ENCODE peak calls at places on chromosomes 12 and 14, in six cellular contexts. M, A, E, J, S and L are unnamed samples.
A peak's percentile ranks its signal among the peaks of the same experiment; 100 is the strongest.

GRCh38 chr12:64824500-64825142 is at the start of gene TBC1D30:
- DNase-seq in E (peak; percentile 80), M (peak; percentile 22), A (no peak), J (peak; percentile 10), S (peak; percentile 28), L (peak; percentile 53)

GRCh38 chr12:119178544-119179334 is at the start of gene HSPB8:
- DNase-seq in S (peak; percentile 38), M (peak; percentile 92), A (no peak), J (peak; percentile 95), E (peak; percentile 83), L (peak; percentile 65)

GRCh38 chr12:67042697-67043131 is 226.4 kb upstream of the CAND1 start:
- DNase-seq in E (no peak), A (no peak), J (no peak), M (peak; percentile 74), S (no peak), L (peak; percentile 24)

GRCh38 chr12:111444706-111445310 is 39.1 kb downstream of the SH2B3 start:
- DNase-seq in J (no peak), E (no peak), A (no peak), M (peak; percentile 16), S (peak; percentile 38), L (no peak)

GRCh38 chr12:19483727-19484126 is 44.4 kb downstream of the AEBP2 start:
- DNase-seq in S (no peak), E (no peak), J (peak; percentile 63), A (no peak), M (no peak), L (no peak)

GRCh38 chr12:75692883-75693282 is 181.5 kb upstream of the KRR1 start:
- DNase-seq in J (peak; percentile 66), E (no peak), M (peak; percentile 46), A (no peak), S (no peak), L (no peak)

GRCh38 chr12:56080556-56081138 is 682 bp downstream of the ERBB3 start:
- DNase-seq in E (no peak), S (no peak), A (no peak), J (no peak), M (no peak), L (peak; percentile 55)

GRCh38 chr12:53219116-53219955 is 12.3 kb upstream of the ITGB7 start:
- DNase-seq in M (peak; percentile 73), S (no peak), J (peak; percentile 56), A (no peak), E (no peak), L (no peak)

GRCh38 chr12:124921200-124922008 is 7.0 kb upstream of the UBC start:
- DNase-seq in J (peak; percentile 80), E (peak; percentile 41), S (peak; percentile 56), M (peak; percentile 56), A (no peak), L (peak; percentile 77)

GRCh38 chr12:112170376-112170775 is 45.0 kb downstream of the TRAFD1 start:
- DNase-seq in M (no peak), J (peak; percentile 65), A (no peak), E (peak; percentile 58), S (peak; percentile 36), L (peak; percentile 50)

GRCh38 chr14:21454843-21455550 is 926 bp downstream of the CHD8 start:
- DNase-seq in J (peak; percentile 6), M (no peak), S (no peak), A (no peak), E (peak; percentile 43), L (no peak)

GRCh38 chr12:66776974-66777373 is 98.1 kb upstream of the GRIP1 start:
- DNase-seq in J (no peak), M (no peak), E (no peak), A (no peak), S (no peak), L (no peak)

GRCh38 chr14:36346052-36346451 is 25.6 kb upstream of the MBIP start:
- DNase-seq in M (no peak), A (no peak), J (no peak), S (no peak), E (no peak), L (no peak)

GRCh38 chr12:119052001-119052400 is 70.7 kb downstream of the SRRM4 start:
- DNase-seq in M (no peak), J (no peak), E (no peak), A (no peak), S (no peak), L (no peak)

GRCh38 chr12:510071-510825 is 50.5 kb downstream of the B4GALNT3 start:
- DNase-seq in S (no peak), M (no peak), J (no peak), A (no peak), E (peak; percentile 36), L (peak; percentile 77)

GRCh38 chr14:63542231-63542999 is 762 bp downstream of the PPP2R5E start:
- DNase-seq in M (peak; percentile 21), J (peak; percentile 26), E (peak; percentile 62), S (peak; percentile 34), A (no peak), L (peak; percentile 18)

GRCh38 chr12:80553316-80553715 is 109.3 kb downstream of the PTPRQ start:
- DNase-seq in M (peak; percentile 94), S (no peak), J (peak; percentile 90), A (no peak), E (no peak), L (no peak)

GRCh38 chr12:11941601-11942360 is 129.0 kb upstream of the BCL2L14 start:
- DNase-seq in A (no peak), J (peak; percentile 83), E (no peak), M (peak; percentile 98), S (no peak), L (peak; percentile 32)

GRCh38 chr14:100031506-100032281 is 33.5 kb upstream of the EVL start:
- DNase-seq in S (no peak), A (peak; percentile 94), E (no peak), M (peak; percentile 99), J (peak; percentile 99), L (peak; percentile 59)

GRCh38 chr12:68899251-68899771 is 33.7 kb downstream of the CPM start:
- DNase-seq in J (peak; percentile 92), E (no peak), A (no peak), S (no peak), M (peak; percentile 89), L (peak; percentile 79)

GRCh38 chr12:109775172-109775881 is 57.9 kb downstream of the TRPV4 start:
- DNase-seq in S (peak; percentile 82), E (peak; percentile 76), J (peak; percentile 75), A (no peak), M (peak; percentile 43), L (peak; percentile 90)

GRCh38 chr14:22487401-22487800 is 101.6 kb downstream of the DAD1 start:
- DNase-seq in E (no peak), S (no peak), J (no peak), A (no peak), M (no peak), L (no peak)

GRCh38 chr12:94638521-94638920 is 11.8 kb downstream of the TMCC3 start:
- DNase-seq in J (no peak), S (no peak), M (no peak), A (no peak), E (no peak), L (no peak)

GRCh38 chr14:41865894-41866293 is 259.2 kb downstream of the LRFN5 start:
- DNase-seq in S (no peak), E (no peak), M (no peak), A (no peak), J (no peak), L (no peak)
- TF ChIP-seq CTCF in S (no peak), E (no peak), M (no peak), A (no peak), J (no peak), L (no peak)

GRCh38 chr14:94338023-94338422 is 14.9 kb upstream of the SERPINA6 start:
- DNase-seq in E (no peak), S (no peak), M (no peak), J (no peak), A (no peak), L (no peak)

GRCh38 chr14:94340533-94340932 is 17.4 kb upstream of the SERPINA6 start:
- DNase-seq in A (no peak), M (no peak), E (no peak), S (no peak), J (no peak), L (no peak)

GRCh38 chr14:94334837-94335236 is 11.7 kb upstream of the SERPINA6 start:
- DNase-seq in M (peak; percentile 23), A (no peak), E (no peak), J (no peak), S (no peak), L (no peak)

GRCh38 chr14:94341654-94342333 is 18.7 kb upstream of the SERPINA6 start:
- DNase-seq in E (no peak), J (no peak), M (peak; percentile 74), A (no peak), S (no peak), L (peak; percentile 28)

GRCh38 chr14:94337274-94337673 is 14.1 kb upstream of the SERPINA6 start:
- DNase-seq in A (no peak), J (peak; percentile 51), S (no peak), M (peak; percentile 32), E (no peak), L (no peak)
- TF ChIP-seq CTCF in A (no peak), J (no peak), S (no peak), M (no peak), E (peak; percentile 15), L (no peak)

DNA sequence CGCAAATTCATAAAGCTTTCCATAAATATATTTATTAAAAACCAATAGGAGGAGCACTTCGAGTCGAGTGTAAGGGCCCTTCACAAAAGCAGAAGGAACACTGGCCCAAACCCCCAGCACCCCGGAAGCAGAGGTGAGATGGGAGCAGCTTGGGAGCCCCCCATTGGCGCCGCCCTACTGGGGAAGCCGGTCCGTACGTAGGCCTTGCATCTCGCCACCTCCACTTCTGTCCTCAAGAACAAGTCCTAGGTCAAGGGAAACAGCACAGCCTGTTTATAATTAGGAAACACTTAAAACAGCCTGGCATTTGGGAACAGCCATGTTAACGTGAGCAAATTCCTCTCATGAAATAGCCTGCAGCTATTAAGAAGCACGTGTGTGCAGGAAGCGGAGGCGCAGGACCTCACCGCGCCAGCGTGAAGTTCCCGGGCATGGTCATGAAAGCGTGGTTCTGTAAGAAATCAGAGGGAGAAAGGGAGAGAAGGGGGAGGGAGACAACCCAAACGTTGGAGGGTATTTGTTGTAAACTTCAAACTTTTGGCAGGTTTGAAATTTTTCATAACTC is 7.7 kb downstream of the ANKRD9 start:
- DNase-seq in E (no peak), J (no peak), M (no peak), A (no peak), S (no peak), L (no peak)
- TF ChIP-seq CTCF in E (peak; percentile 36), J (no peak), M (no peak), A (peak; percentile 31), S (no peak), L (no peak)

GRCh38 chr12:32332446-32332845 is 66.9 kb upstream of the FGD4 start:
- DNase-seq in S (no peak), A (no peak), M (no peak), E (no peak), J (no peak), L (no peak)

GRCh38 chr12:32331133-32331532 is 68.2 kb upstream of the FGD4 start:
- DNase-seq in S (no peak), E (no peak), A (no peak), J (peak; percentile 22), M (peak; percentile 20), L (no peak)

GRCh38 chr12:32336261-32336660 is 63.1 kb upstream of the FGD4 start:
- DNase-seq in J (peak; percentile 55), S (no peak), A (no peak), E (no peak), M (no peak), L (no peak)

DNA sequence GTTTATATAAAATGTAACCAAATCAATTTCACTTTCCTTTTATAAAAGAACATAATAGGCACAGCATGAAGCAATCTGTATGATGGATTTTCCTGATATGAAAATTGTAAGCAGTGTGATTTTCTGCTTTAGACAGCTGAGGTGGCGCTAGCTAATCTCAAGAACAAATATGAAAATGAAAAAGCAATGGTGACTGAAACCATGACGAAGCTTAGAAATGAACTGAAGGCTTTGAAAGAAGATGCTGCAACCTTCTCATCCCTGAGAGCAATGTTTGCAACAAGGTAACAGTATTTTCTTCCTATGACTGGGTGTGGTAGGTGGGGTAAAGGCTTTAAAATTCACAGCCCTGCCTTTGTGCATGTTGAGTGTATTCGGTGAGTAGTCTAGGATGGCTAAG is 65.0 kb upstream of the FGD4 start:
- DNase-seq in E (no peak), J (no peak), M (no peak), S (no peak), A (no peak), L (no peak)
- TF ChIP-seq CTCF in E (no peak), J (no peak), M (no peak), S (no peak), A (no peak), L (no peak)